ENCODE peak calls at places on chromosomes 13 and 19, in five cellular contexts. G is CD4-positive, alpha-beta T cell; L is naive thymus-derived CD8-positive, alpha-beta T cell; O is PC-3; K is Right ventricle myocardium superior. B is an unnamed sample.

GRCh38 chr13:110617326-110618072 is 2.2 kb downstream of the NAXD start:
- ATAC-seq in G (no peak), L (no peak), O (no peak), K (no peak), B (peak; percentile 40)

GRCh38 chr19:49657493-49658138 is 8.0 kb downstream of the IRF3 start:
- ATAC-seq in G (no peak), L (no peak), O (no peak), K (no peak), B (no peak)

GRCh38 chr13:43986395-43986794 is 106.7 kb downstream of the LACC1 start:
- ATAC-seq in G (no peak), L (no peak), O (no peak), K (peak; percentile 91), B (no peak)

GRCh38 chr19:42370667-42371066 is 19.4 kb downstream of the CNFN start:
- ATAC-seq in G (no peak), L (no peak), O (no peak), K (no peak), B (no peak)

GRCh38 chr13:41581884-41582547 is 124.7 kb downstream of the RGCC start:
- ATAC-seq in G (no peak), L (no peak), O (no peak), K (peak; percentile 56), B (no peak)

GRCh38 chr19:21823224-21823623 is 12.8 kb downstream of the ZNF43 start:
- ATAC-seq in G (no peak), L (no peak), O (no peak), K (no peak), B (no peak)

GRCh38 chr19:17871032-17871877 is 490 bp upstream of the SLC5A5 start:
- ATAC-seq in G (no peak), L (no peak), O (no peak), K (no peak), B (no peak)

GRCh38 chr13:21237081-21237480 is 60.6 kb downstream of the MRPL57 start:
- ATAC-seq in G (no peak), L (no peak), O (no peak), K (no peak), B (no peak)

GRCh38 chr19:9865732-9866627 is 30.9 kb downstream of the PIN1 start:
- ATAC-seq in G (peak; percentile 78), L (peak; percentile 86), O (no peak), K (no peak), B (no peak)

GRCh38 chr19:41795031-41795461 is 1.3 kb upstream of the CEACAM3 start:
- ATAC-seq in G (peak; percentile 98), L (peak; percentile 94), O (no peak), K (peak; percentile 79), B (peak; percentile 59)

GRCh38 chr13:44920013-44920412 is 69.3 kb downstream of the NUFIP1 start:
- ATAC-seq in G (no peak), L (no peak), O (no peak), K (no peak), B (no peak)

GRCh38 chr19:12597594-12597993 is 13.0 kb downstream of the ZNF490 start:
- ATAC-seq in G (no peak), L (no peak), O (no peak), K (no peak), B (no peak)

GRCh38 chr19:33254245-33254824 is 28.7 kb upstream of the SLC7A10 start:
- ATAC-seq in G (no peak), L (no peak), O (no peak), K (no peak), B (no peak)

GRCh38 chr13:50991624-50992610 is 82.3 kb downstream of the RNASEH2B start:
- ATAC-seq in G (peak; percentile 34), L (peak; percentile 73), O (no peak), K (no peak), B (no peak)

GRCh38 chr19:3658004-3658822 is 31.6 kb upstream of the CACTIN start:
- ATAC-seq in G (no peak), L (no peak), O (no peak), K (peak; percentile 74), B (no peak)

GRCh38 chr13:26591672-26592071 is 34.2 kb downstream of the WASF3 start:
- ATAC-seq in G (no peak), L (no peak), O (no peak), K (no peak), B (no peak)

GRCh38 chr13:114320065-114320464 is 5.8 kb downstream of the CHAMP1 start:
- ATAC-seq in G (no peak), L (no peak), O (no peak), K (peak; percentile 47), B (no peak)

GRCh38 chr19:13098291-13099072 is 4.2 kb downstream of the LYL1 start:
- ATAC-seq in G (peak; percentile 17), L (no peak), O (no peak), K (peak; percentile 13), B (peak; percentile 6)

GRCh38 chr19:46732966-46733692 is 12.7 kb upstream of the FKRP start:
- ATAC-seq in G (no peak), L (no peak), O (peak; percentile 69), K (peak; percentile 47), B (no peak)

GRCh38 chr13:90717451-90717936 is 630.0 kb upstream of the MIR17HG start:
- ATAC-seq in G (no peak), L (no peak), O (peak; percentile 84), K (peak; percentile 52), B (no peak)

GRCh38 chr13:23087884-23088283 is 92.9 kb upstream of the SGCG start:
- ATAC-seq in G (no peak), L (no peak), O (no peak), K (no peak), B (peak; percentile 29)

GRCh38 chr13:43319617-43320444 is 296.4 kb downstream of the DNAJC15 start:
- ATAC-seq in G (no peak), L (no peak), O (no peak), K (no peak), B (no peak)

GRCh38 chr19:2887391-2887914 is 13.3 kb upstream of the ZNF57 start:
- ATAC-seq in G (no peak), L (no peak), O (peak; percentile 89), K (peak; percentile 81), B (peak; percentile 65)

GRCh38 chr13:55999709-56000108 is 1141.0 kb upstream of the PRR20A start:
- ATAC-seq in G (no peak), L (no peak), O (no peak), K (no peak), B (no peak)

GRCh38 chr19:12521996-12522395 is 29.3 kb downstream of the ZNF564 start:
- ATAC-seq in G (no peak), L (no peak), O (no peak), K (no peak), B (no peak)

GRCh38 chr13:107866666-107867623 is 348.4 kb downstream of the LIG4 start:
- ATAC-seq in G (no peak), L (no peak), O (peak; percentile 10), K (no peak), B (no peak)

GRCh38 chr13:46359731-46360130 is 27.3 kb downstream of the RUBCNL start:
- ATAC-seq in G (no peak), L (no peak), O (peak; percentile 48), K (no peak), B (no peak)

GRCh38 chr19:31459430-31459829 is 110.2 kb upstream of the TSHZ3 start:
- ATAC-seq in G (no peak), L (no peak), O (no peak), K (no peak), B (no peak)

GRCh38 chr13:27379126-27379525 is 45.3 kb upstream of the GTF3A start:
- ATAC-seq in G (no peak), L (no peak), O (no peak), K (no peak), B (no peak)

GRCh38 chr19:41808663-41809566 is 12.5 kb downstream of the CEACAM3 start:
- ATAC-seq in G (no peak), L (no peak), O (no peak), K (peak; percentile 78), B (no peak)

GRCh38 chr19:29687244-29687896 is 22.1 kb downstream of the PLEKHF1 start:
- ATAC-seq in G (no peak), L (no peak), O (peak; percentile 36), K (no peak), B (peak; percentile 35)

GRCh38 chr19:35978271-35978670 is 16.7 kb upstream of the SDHAF1 start:
- ATAC-seq in G (no peak), L (no peak), O (no peak), K (no peak), B (no peak)

GRCh38 chr13:88586263-88586662 is 915.1 kb downstream of the SLITRK5 start:
- ATAC-seq in G (no peak), L (no peak), O (no peak), K (no peak), B (no peak)

GRCh38 chr13:30125422-30126073 is 181.8 kb downstream of the KATNAL1 start:
- ATAC-seq in G (no peak), L (no peak), O (peak; percentile 98), K (no peak), B (peak; percentile 83)

GRCh38 chr13:24875566-24875965 is 111.6 kb downstream of the RNF17 start:
- ATAC-seq in G (no peak), L (no peak), O (no peak), K (no peak), B (no peak)

GRCh38 chr13:84131249-84131648 is 249.0 kb upstream of the SLITRK1 start:
- ATAC-seq in G (no peak), L (no peak), O (no peak), K (no peak), B (no peak)

GRCh38 chr13:48985751-48986150 is 10.0 kb downstream of the FNDC3A start:
- ATAC-seq in G (no peak), L (no peak), O (no peak), K (no peak), B (no peak)